ENCODE peak calls at places on chromosome 13, in seven cellular contexts. S is upper lobe of left lung, C is ovary, W is suprapubic skin, L is transverse colon, J is A549, B is tibial nerve. T is an unnamed sample.

GRCh38 chr13:44078806-44079378 is 199.2 kb downstream of the LACC1 start:
- DNase-seq in S (no peak), C (no peak), W (no peak), L (no peak), J (no peak), B (no peak), T (no peak)

GRCh38 chr13:64930636-64931035 is 2299.5 kb downstream of the PCDH9 start:
- DNase-seq in S (no peak), C (no peak), W (no peak), L (no peak), J (no peak), B (no peak), T (no peak)

GRCh38 chr13:104099750-104100149 is 1033.5 kb upstream of the SLC10A2 start:
- DNase-seq in S (no peak), C (no peak), W (no peak), L (no peak), J (no peak), B (no peak), T (no peak)

GRCh38 chr13:51932231-51932630 is 70.5 kb downstream of the CCDC70 start:
- DNase-seq in S (no peak), C (no peak), W (no peak), L (no peak), J (no peak), B (no peak), T (no peak)

GRCh38 chr13:98428256-98428966 is 148.5 kb downstream of the STK24 start:
- DNase-seq in S (no peak), C (no peak), W (no peak), L (no peak), J (no peak), B (no peak), T (no peak)

GRCh38 chr13:113930711-113931637 is 42.9 kb downstream of the C13orf46 start:
- DNase-seq in S (no peak), C (peak), W (peak), L (no peak), J (no peak), B (no peak), T (peak)

GRCh38 chr13:50677687-50678463 is 165.6 kb downstream of the DLEU7 start:
- DNase-seq in S (no peak), C (no peak), W (no peak), L (no peak), J (no peak), B (no peak), T (no peak)

GRCh38 chr13:97600438-97601080 is 166.6 kb downstream of the RAP2A start:
- DNase-seq in S (no peak), C (no peak), W (no peak), L (no peak), J (peak), B (no peak), T (no peak)

GRCh38 chr13:44165895-44166496 is 207.6 kb upstream of the SERP2 start:
- DNase-seq in S (no peak), C (no peak), W (no peak), L (no peak), J (no peak), B (no peak), T (no peak)

GRCh38 chr13:68439821-68440220 is 1209.7 kb upstream of the PCDH9 start:
- DNase-seq in S (no peak), C (no peak), W (no peak), L (no peak), J (peak), B (no peak), T (no peak)

GRCh38 chr13:21675095-21676007 is 4.5 kb downstream of the FGF9 start:
- DNase-seq in S (peak), C (no peak), W (no peak), L (peak), J (no peak), B (no peak), T (peak)

GRCh38 chr13:38607136-38607535 is 79.7 kb upstream of the FREM2 start:
- DNase-seq in S (no peak), C (no peak), W (no peak), L (no peak), J (no peak), B (no peak), T (no peak)

GRCh38 chr13:41061914-41062837 is 867 bp downstream of the WBP4 start:
- DNase-seq in S (no peak), C (no peak), W (no peak), L (no peak), J (no peak), B (peak), T (no peak)

GRCh38 chr13:48939728-48940127 is 36.0 kb upstream of the FNDC3A start:
- DNase-seq in S (no peak), C (no peak), W (no peak), L (no peak), J (no peak), B (no peak), T (no peak)

GRCh38 chr13:69567514-69567913 is 540.1 kb upstream of the ATXN8OS start:
- DNase-seq in S (no peak), C (no peak), W (no peak), L (no peak), J (no peak), B (no peak), T (no peak)

GRCh38 chr13:48634631-48635030 is 19.1 kb upstream of the CYSLTR2 start:
- DNase-seq in S (no peak), C (no peak), W (no peak), L (no peak), J (no peak), B (no peak), T (no peak)

GRCh38 chr13:100490692-100491091 is 97.9 kb downstream of the GGACT start:
- DNase-seq in S (no peak), C (no peak), W (no peak), L (no peak), J (no peak), B (no peak), T (no peak)

GRCh38 chr13:75329723-75330122 is 152.2 kb downstream of the TBC1D4 start:
- DNase-seq in S (no peak), C (no peak), W (no peak), L (no peak), J (no peak), B (no peak), T (no peak)

GRCh38 chr13:114010401-114011101 is 36.7 kb upstream of the C13orf46 start:
- DNase-seq in S (peak), C (no peak), W (peak), L (no peak), J (no peak), B (no peak), T (no peak)

GRCh38 chr13:113639661-113640262 is 18.2 kb downstream of the ATP4B start:
- DNase-seq in S (no peak), C (peak), W (peak), L (peak), J (no peak), B (no peak), T (peak)

DNA sequence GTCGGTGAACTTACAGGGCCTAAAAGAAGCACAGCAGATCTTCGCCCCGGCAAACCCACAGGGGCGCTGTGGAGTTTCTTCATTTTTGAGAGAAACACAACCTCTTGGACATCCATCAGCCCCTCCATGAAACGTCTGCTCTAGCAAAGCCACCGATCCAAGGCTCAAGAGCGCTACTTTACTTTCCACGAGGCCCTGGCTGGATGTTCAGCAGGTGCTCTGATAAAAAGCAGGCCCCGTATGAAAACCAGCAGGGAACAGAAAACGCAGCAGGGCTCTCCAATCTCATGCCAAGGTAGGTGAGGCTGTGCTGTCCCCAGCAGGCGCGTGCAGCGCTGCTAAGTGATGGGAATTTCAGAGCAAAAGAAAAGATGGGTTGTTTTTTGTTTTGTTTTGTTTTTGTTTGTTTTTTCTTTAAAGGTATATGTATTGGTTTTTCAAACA is 86.7 kb downstream of the IRS2 start:
- DNase-seq in S (no peak), C (no peak), W (no peak), L (no peak), J (no peak), B (no peak), T (no peak)
- TF ChIP-seq CTCF in S (no peak), C (no peak), W (no peak), L (no peak), J (no peak), B (no peak), T (no peak)

GRCh38 chr13:34012354-34012753 is 194.4 kb downstream of the RFC3 start:
- DNase-seq in S (no peak), C (no peak), W (no peak), L (no peak), J (no peak), B (no peak), T (no peak)
- TF ChIP-seq EP300 in S (no peak), C (no peak), W (no peak), L (no peak), J (no peak), B (no peak), T (no peak)

DNA sequence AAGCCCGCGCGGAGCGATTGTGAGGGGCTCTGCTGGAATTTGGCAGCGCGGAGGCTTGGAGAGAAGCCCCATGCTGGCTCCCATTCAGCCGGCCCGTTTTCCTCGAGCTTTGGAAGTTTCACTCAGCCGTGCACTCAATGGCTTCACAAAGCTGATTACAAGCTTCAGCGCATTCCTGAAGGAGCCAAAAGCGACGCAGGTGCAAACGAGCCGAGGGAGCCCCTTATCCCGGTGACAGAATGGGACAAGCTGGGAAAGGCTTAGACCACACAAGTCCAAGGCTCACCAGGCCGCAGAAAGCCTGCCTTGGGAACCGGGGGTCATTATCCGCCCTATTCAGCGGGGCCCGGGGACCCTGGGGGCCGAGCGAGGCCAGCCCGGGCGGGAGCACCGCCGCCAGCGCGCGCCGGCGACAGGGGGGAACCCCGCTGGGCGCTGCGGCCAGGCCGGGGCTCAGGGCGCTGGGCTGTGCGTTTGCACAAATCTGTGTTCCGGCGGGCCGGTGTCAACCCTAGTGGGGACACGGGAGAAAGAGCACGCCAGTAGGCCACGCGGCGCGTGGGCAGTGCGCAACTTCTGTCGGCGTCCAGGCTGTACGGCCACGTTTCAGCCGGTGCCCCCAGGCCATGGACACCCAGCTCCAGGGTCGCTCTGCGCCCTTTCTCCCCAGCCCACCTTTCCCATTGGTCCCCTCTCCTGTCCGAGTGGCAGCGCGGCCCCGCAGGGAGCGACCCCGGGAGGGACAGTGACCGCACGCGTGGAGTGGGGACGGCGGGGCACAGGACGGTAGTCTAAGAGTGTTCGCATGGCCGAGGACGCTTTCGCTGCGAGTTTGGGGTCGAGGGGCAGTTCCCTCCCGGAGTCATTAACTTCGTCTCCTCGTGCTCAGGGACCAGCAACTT is 37.3 kb downstream of the SOX1 start:
- DNase-seq in S (peak), C (no peak), W (no peak), L (no peak), J (no peak), B (no peak), T (no peak)
- H3K4me3 ChIP-seq in S (no peak), C (no peak), W (no peak), L (peak), J (no peak), B (no peak), T (no peak)

DNA sequence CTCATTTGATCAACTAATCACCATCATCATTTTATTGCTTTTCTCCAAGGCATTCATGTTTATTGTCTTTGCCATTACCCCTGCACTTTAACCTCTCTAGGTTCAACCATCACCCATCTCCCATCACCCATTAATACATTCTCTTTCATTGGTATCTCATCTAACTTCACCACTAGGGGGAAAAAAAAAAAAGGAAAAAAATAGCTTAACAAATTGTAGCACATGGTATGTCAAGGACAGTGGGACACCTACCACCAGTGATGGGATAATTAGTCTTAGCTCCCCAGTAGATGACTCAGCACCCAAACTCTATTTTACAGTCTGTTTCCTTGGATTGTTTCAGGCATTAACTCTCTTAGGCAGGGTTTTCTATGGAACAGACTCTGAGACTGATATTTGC is 1770.2 kb upstream of the MIR17HG start:
- DNase-seq in S (no peak), C (no peak), W (no peak), L (no peak), J (no peak), B (no peak), T (no peak)
- TF ChIP-seq CTCF in S (no peak), C (no peak), W (no peak), L (no peak), J (no peak), B (no peak), T (no peak)

DNA sequence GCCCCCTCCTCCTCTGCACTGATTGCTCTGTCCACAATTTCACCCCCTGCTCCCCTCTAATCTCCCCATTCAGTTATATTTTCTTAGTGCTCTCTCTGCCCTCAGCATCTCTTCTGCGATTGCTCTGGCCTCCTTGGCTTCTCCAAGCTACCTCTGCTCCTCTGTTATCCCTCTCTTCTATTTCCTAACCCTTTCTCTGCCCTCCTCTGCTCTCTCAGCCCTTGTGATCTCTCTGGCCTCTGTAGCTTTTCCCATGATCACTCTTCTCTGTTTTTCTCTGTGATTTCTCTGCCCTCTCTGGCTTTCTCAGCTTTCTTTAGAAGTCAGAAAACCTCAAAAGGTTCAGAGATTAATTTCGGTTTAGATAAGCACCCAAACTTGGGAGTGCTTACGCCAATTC is 795.1 kb downstream of the DIAPH3 start:
- DNase-seq in S (no peak), C (no peak), W (no peak), L (no peak), J (no peak), B (no peak), T (no peak)
- TF ChIP-seq EP300 in S (no peak), C (no peak), W (no peak), L (no peak), J (no peak), B (no peak), T (no peak)

T was measured in stomach.